ENCODE peak calls at places on chromosomes 6 and 20, in six cellular contexts. M is uterus, X is anterior cingulate cortex, N is tibial artery, H is GM06990, V is DND-41. Z is an unnamed sample.

GRCh38 chr6:78500299-78501089 is 366.9 kb upstream of the IRAK1BP1 start:
- DNase-seq in M (no peak), X (no peak), N (no peak), H (no peak), V (no peak), Z (no peak)

GRCh38 chr6:158640519-158640918 is 4.0 kb downstream of the DYNLT1 start:
- DNase-seq in M (no peak), X (no peak), N (peak; percentile 41), H (no peak), V (no peak), Z (no peak)

GRCh38 chr20:38302721-38303120 is 1.2 kb upstream of the BPI start:
- DNase-seq in M (no peak), X (no peak), N (no peak), H (no peak), V (no peak), Z (no peak)

GRCh38 chr6:75759207-75759606 is 10.2 kb downstream of the MYO6 start:
- DNase-seq in M (no peak), X (no peak), N (no peak), H (no peak), V (no peak), Z (no peak)

GRCh38 chr6:25054469-25054868 is 118.7 kb upstream of the RIPOR2 start:
- DNase-seq in M (no peak), X (no peak), N (no peak), H (no peak), V (no peak), Z (no peak)

GRCh38 chr6:115972679-115973078 is 88.0 kb downstream of the FRK start:
- DNase-seq in M (no peak), X (no peak), N (no peak), H (no peak), V (no peak), Z (peak; percentile 10)

GRCh38 chr6:88311561-88311960 is 145.4 kb upstream of the CNR1 start:
- DNase-seq in M (no peak), X (no peak), N (no peak), H (no peak), V (no peak), Z (no peak)

GRCh38 chr6:167493961-167494697 is 169.2 kb downstream of the TTLL2 start:
- DNase-seq in M (peak; percentile 76), X (no peak), N (peak; percentile 59), H (no peak), V (no peak), Z (no peak)

GRCh38 chr6:35377002-35377401 is 34.6 kb downstream of the PPARD start:
- DNase-seq in M (no peak), X (no peak), N (no peak), H (no peak), V (no peak), Z (peak; percentile 18)

GRCh38 chr20:57560554-57561355 is at the start of gene PCK1:
- DNase-seq in M (peak; percentile 72), X (no peak), N (peak; percentile 77), H (no peak), V (no peak), Z (no peak)

GRCh38 chr20:4957939-4958362 is 43.4 kb downstream of the SLC23A2 start:
- DNase-seq in M (no peak), X (no peak), N (no peak), H (peak; percentile 53), V (no peak), Z (peak; percentile 52)

GRCh38 chr6:33207569-33208088 is 671 bp upstream of the RING1 start:
- DNase-seq in M (peak; percentile 63), X (peak; percentile 51), N (peak; percentile 78), H (peak; percentile 33), V (no peak), Z (no peak)

Z was measured in GM12865.